ENCODE peak calls at places on chromosomes 12 and 14, in nine cellular contexts. One of them, this sample, is unnamed.

GRCh38 chr12:64088431-64089349 is 133.4 kb downstream of the KICS2 start:
- DNase-seq in GM13976: no peak
- DNase-seq in sigmoid colon: peak; percentile 82
- DNase-seq in cardiac muscle cell: peak; percentile 95
- DNase-seq in transverse colon: peak; percentile 65
- DNase-seq in progenitor cell of endocrine pancreas: no peak
- DNase-seq in upper lobe of right lung: no peak
- DNase-seq in type B pancreatic cell: no peak
- DNase-seq in IMR-90: peak; percentile 97
- DNase-seq in this sample: no peak

GRCh38 chr12:113259499-113259953 is 38.3 kb downstream of the TPCN1 start:
- DNase-seq in upper lobe of right lung: no peak
- DNase-seq in progenitor cell of endocrine pancreas: no peak
- DNase-seq in sigmoid colon: peak; percentile 95
- DNase-seq in cardiac muscle cell: peak; percentile 67
- DNase-seq in IMR-90: no peak
- DNase-seq in GM13976: no peak
- DNase-seq in transverse colon: peak; percentile 68
- DNase-seq in type B pancreatic cell: no peak
- DNase-seq in this sample: no peak

GRCh38 chr14:71482701-71483100 is 449.5 kb upstream of the RGS6 start:
- DNase-seq in GM13976: no peak
- DNase-seq in cardiac muscle cell: peak; percentile 37
- DNase-seq in type B pancreatic cell: no peak
- DNase-seq in transverse colon: no peak
- DNase-seq in progenitor cell of endocrine pancreas: no peak
- DNase-seq in IMR-90: peak; percentile 71
- DNase-seq in sigmoid colon: no peak
- DNase-seq in upper lobe of right lung: no peak
- DNase-seq in this sample: no peak

GRCh38 chr12:84355561-84355960 is 557.0 kb downstream of the SLC6A15 start:
- DNase-seq in GM13976: no peak
- DNase-seq in sigmoid colon: no peak
- DNase-seq in transverse colon: no peak
- DNase-seq in type B pancreatic cell: no peak
- DNase-seq in cardiac muscle cell: no peak
- DNase-seq in IMR-90: no peak
- DNase-seq in progenitor cell of endocrine pancreas: no peak
- DNase-seq in upper lobe of right lung: no peak
- DNase-seq in this sample: no peak

GRCh38 chr14:96409701-96410100 is 17.8 kb downstream of the AK7 start:
- DNase-seq in progenitor cell of endocrine pancreas: no peak
- DNase-seq in upper lobe of right lung: no peak
- DNase-seq in cardiac muscle cell: no peak
- DNase-seq in GM13976: no peak
- DNase-seq in type B pancreatic cell: no peak
- DNase-seq in sigmoid colon: no peak
- DNase-seq in transverse colon: no peak
- DNase-seq in IMR-90: no peak
- DNase-seq in this sample: no peak

GRCh38 chr12:38887770-38888169 is 17.6 kb downstream of the CPNE8 start:
- DNase-seq in IMR-90: no peak
- DNase-seq in progenitor cell of endocrine pancreas: no peak
- DNase-seq in upper lobe of right lung: no peak
- DNase-seq in sigmoid colon: no peak
- DNase-seq in cardiac muscle cell: peak; percentile 9
- DNase-seq in type B pancreatic cell: no peak
- DNase-seq in GM13976: no peak
- DNase-seq in transverse colon: no peak
- DNase-seq in this sample: no peak

GRCh38 chr14:80987235-80988032 is 32.0 kb downstream of the TSHR start:
- DNase-seq in progenitor cell of endocrine pancreas: peak; percentile 45
- DNase-seq in GM13976: peak; percentile 70
- DNase-seq in cardiac muscle cell: peak; percentile 77
- DNase-seq in upper lobe of right lung: no peak
- DNase-seq in transverse colon: peak; percentile 78
- DNase-seq in sigmoid colon: peak; percentile 70
- DNase-seq in type B pancreatic cell: no peak
- DNase-seq in IMR-90: peak; percentile 69
- DNase-seq in this sample: no peak

GRCh38 chr12:111068281-111068680 is 147.9 kb upstream of the MYL2 start:
- DNase-seq in type B pancreatic cell: no peak
- DNase-seq in IMR-90: no peak
- DNase-seq in GM13976: no peak
- DNase-seq in transverse colon: no peak
- DNase-seq in sigmoid colon: no peak
- DNase-seq in progenitor cell of endocrine pancreas: no peak
- DNase-seq in upper lobe of right lung: no peak
- DNase-seq in cardiac muscle cell: no peak
- DNase-seq in this sample: no peak

DNA sequence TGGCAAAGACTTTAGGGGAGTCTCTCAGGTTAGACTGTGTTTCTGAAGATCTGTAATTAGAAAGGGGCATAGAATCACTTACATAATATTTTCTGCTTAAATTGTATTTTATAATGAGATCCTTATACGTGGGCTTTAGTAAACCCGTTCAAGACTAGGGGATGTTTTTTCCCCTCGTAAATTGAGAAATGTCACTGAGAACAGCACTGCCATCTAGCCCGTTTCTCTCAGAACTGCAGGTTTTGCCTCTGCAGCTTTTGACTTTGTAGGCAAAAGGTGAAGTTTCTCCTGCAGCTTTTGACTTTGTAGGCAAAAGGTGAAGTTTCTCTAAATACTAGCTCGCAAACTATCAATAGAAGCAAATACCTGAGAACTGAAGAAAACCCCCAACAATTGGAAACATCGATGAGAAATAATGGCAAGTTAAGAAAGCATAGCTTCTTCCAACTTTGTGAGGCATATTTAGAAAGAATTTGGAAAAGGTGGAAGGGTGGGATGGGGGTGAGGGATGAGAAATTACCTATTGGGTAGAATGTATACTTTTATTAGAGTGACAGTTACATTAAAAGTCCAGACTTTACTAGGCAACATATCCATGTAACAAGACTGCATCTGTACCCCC is 9.9 kb upstream of the ASPG start:
- DNase-seq in type B pancreatic cell: peak; percentile 10
- DNase-seq in GM13976: no peak
- DNase-seq in transverse colon: no peak
- DNase-seq in IMR-90: no peak
- DNase-seq in progenitor cell of endocrine pancreas: no peak
- DNase-seq in sigmoid colon: no peak
- DNase-seq in cardiac muscle cell: peak; percentile 10
- DNase-seq in upper lobe of right lung: no peak
- DNase-seq in this sample: peak; percentile 1
- TF ChIP-seq CTCF in type B pancreatic cell: peak; percentile 62
- TF ChIP-seq CTCF in GM13976: peak; percentile 36
- TF ChIP-seq CTCF in transverse colon: no peak
- TF ChIP-seq CTCF in IMR-90: peak; percentile 33
- TF ChIP-seq CTCF in progenitor cell of endocrine pancreas: peak; percentile 61
- TF ChIP-seq CTCF in sigmoid colon: no peak
- TF ChIP-seq CTCF in cardiac muscle cell: peak; percentile 47
- TF ChIP-seq CTCF in upper lobe of right lung: peak; percentile 23
- TF ChIP-seq CTCF in this sample: peak; percentile 42

DNA sequence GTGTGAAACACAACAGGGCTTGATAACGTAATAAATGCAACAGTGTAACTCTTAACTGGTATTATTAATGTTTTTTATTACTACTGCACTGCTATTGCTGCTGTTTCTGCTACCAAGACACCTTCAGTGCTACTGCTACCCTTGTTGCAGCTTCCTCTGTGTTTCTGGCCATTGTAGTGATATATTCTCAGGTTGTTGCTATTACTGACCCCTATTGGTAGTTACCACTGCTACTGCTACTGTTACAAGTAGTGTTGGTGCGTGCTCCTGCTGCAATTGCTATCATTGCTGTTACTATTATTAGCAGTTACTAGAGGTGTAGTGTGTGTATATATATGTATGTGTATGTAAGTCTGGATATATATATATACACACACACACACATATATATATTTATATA is 87.2 kb upstream of the PTPRB start:
- DNase-seq in sigmoid colon: no peak
- DNase-seq in IMR-90: peak; percentile 1
- DNase-seq in progenitor cell of endocrine pancreas: no peak
- DNase-seq in upper lobe of right lung: no peak
- DNase-seq in cardiac muscle cell: peak; percentile 27
- DNase-seq in type B pancreatic cell: no peak
- DNase-seq in transverse colon: no peak
- DNase-seq in GM13976: no peak
- DNase-seq in this sample: no peak
- TF ChIP-seq CTCF in sigmoid colon: no peak
- TF ChIP-seq CTCF in IMR-90: peak; percentile 14
- TF ChIP-seq CTCF in progenitor cell of endocrine pancreas: peak; percentile 43
- TF ChIP-seq CTCF in upper lobe of right lung: no peak
- TF ChIP-seq CTCF in cardiac muscle cell: peak; percentile 28
- TF ChIP-seq CTCF in type B pancreatic cell: peak; percentile 49
- TF ChIP-seq CTCF in transverse colon: no peak
- TF ChIP-seq CTCF in GM13976: no peak
- TF ChIP-seq CTCF in this sample: peak; percentile 24

GRCh38 chr14:22837750-22838538 is 1.6 kb downstream of the MMP14 start:
- DNase-seq in IMR-90: peak; percentile 33
- DNase-seq in upper lobe of right lung: no peak
- DNase-seq in cardiac muscle cell: peak; percentile 78
- DNase-seq in GM13976: peak; percentile 34
- DNase-seq in progenitor cell of endocrine pancreas: no peak
- DNase-seq in transverse colon: peak; percentile 55
- DNase-seq in type B pancreatic cell: no peak
- DNase-seq in sigmoid colon: peak; percentile 95
- DNase-seq in this sample: no peak

GRCh38 chr14:22838631-22839041 is 2.3 kb downstream of the MMP14 start:
- DNase-seq in GM13976: no peak
- DNase-seq in cardiac muscle cell: peak; percentile 90
- DNase-seq in transverse colon: peak; percentile 25
- DNase-seq in sigmoid colon: no peak
- DNase-seq in type B pancreatic cell: no peak
- DNase-seq in progenitor cell of endocrine pancreas: no peak
- DNase-seq in IMR-90: peak; percentile 66
- DNase-seq in upper lobe of right lung: no peak
- DNase-seq in this sample: no peak

GRCh38 chr14:22837059-22837749 is 819 bp downstream of the MMP14 start:
- DNase-seq in transverse colon: peak; percentile 58
- DNase-seq in sigmoid colon: peak; percentile 86
- DNase-seq in progenitor cell of endocrine pancreas: peak; percentile 42
- DNase-seq in IMR-90: peak; percentile 63
- DNase-seq in GM13976: no peak
- DNase-seq in cardiac muscle cell: peak; percentile 70
- DNase-seq in upper lobe of right lung: peak; percentile 84
- DNase-seq in type B pancreatic cell: no peak
- DNase-seq in this sample: no peak

GRCh38 chr14:22835505-22835904 is 880 bp upstream of the MMP14 start:
- DNase-seq in progenitor cell of endocrine pancreas: no peak
- DNase-seq in transverse colon: no peak
- DNase-seq in type B pancreatic cell: no peak
- DNase-seq in cardiac muscle cell: no peak
- DNase-seq in sigmoid colon: no peak
- DNase-seq in GM13976: no peak
- DNase-seq in IMR-90: no peak
- DNase-seq in upper lobe of right lung: no peak
- DNase-seq in this sample: no peak

DNA sequence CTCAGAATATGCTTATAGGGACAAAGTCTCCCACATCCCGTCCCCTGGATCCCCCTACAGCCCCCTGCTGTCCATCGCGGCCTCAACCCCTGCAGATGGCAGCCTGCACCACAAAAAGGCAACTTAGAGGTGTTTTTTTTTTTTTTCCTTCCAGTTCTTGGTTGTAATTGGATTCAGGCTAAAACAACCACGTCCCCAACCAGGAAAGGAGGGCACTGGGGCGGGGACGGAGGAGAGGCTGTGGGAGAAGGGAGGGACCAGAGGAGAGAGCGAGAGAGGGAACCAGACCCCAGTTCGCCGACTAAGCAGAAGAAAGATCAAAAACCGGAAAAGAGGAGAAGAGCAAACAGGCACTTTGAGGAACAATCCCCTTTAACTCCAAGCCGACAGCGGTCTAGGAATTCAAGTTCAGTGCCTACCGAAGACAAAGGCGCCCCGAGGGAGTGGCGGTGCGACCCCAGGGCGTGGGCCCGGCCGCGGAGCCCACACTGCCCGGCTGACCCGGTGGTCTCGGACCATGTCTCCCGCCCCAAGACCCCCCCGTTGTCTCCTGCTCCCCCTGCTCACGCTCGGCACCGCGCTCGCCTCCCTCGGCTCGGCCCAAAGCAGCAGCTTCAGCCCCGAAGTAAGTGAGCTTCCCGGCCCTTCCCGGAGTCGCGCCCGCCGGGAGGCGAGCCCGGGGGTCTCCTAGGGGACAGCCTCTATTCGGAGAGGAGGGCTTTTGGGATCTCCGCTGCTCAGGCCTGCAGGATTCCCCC is at the start of gene MMP14:
- DNase-seq in cardiac muscle cell: peak; percentile 95
- DNase-seq in sigmoid colon: peak; percentile 94
- DNase-seq in transverse colon: peak; percentile 79
- DNase-seq in progenitor cell of endocrine pancreas: peak; percentile 26
- DNase-seq in upper lobe of right lung: no peak
- DNase-seq in IMR-90: peak; percentile 89
- DNase-seq in GM13976: no peak
- DNase-seq in type B pancreatic cell: no peak
- DNase-seq in this sample: peak; percentile 90
- TF ChIP-seq CTCF in cardiac muscle cell: peak; percentile 67
- TF ChIP-seq CTCF in sigmoid colon: peak; percentile 53
- TF ChIP-seq CTCF in transverse colon: peak; percentile 28
- TF ChIP-seq CTCF in progenitor cell of endocrine pancreas: peak; percentile 51
- TF ChIP-seq CTCF in upper lobe of right lung: peak; percentile 32
- TF ChIP-seq CTCF in IMR-90: peak; percentile 68
- TF ChIP-seq CTCF in GM13976: no peak
- TF ChIP-seq CTCF in type B pancreatic cell: peak; percentile 60
- TF ChIP-seq CTCF in this sample: peak; percentile 66

DNA sequence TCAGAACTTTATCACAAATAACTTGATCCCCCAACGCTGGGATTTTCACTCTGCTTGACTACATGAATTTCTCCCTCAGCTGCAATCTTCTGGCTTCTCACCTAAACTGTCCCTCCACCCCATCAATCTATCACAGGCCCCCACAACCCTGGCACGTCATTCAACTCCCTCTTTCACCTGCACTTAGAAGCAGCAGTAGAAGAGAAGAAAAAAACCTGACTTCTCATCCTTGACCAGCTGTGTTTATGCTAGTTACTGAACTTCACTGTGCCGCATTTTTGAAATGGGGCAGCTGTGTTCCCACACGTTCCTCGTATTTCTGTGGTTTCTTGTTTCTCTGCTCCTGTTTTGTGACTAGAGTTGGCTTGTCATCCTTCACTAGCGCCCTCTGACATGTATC is 35.0 kb downstream of the ITPR2 start:
- DNase-seq in GM13976: peak; percentile 38
- DNase-seq in sigmoid colon: no peak
- DNase-seq in type B pancreatic cell: no peak
- DNase-seq in transverse colon: no peak
- DNase-seq in IMR-90: peak; percentile 92
- DNase-seq in progenitor cell of endocrine pancreas: no peak
- DNase-seq in cardiac muscle cell: peak; percentile 55
- DNase-seq in upper lobe of right lung: no peak
- DNase-seq in this sample: no peak
- TF ChIP-seq CTCF in GM13976: no peak
- TF ChIP-seq CTCF in sigmoid colon: no peak
- TF ChIP-seq CTCF in type B pancreatic cell: no peak
- TF ChIP-seq CTCF in transverse colon: no peak
- TF ChIP-seq CTCF in IMR-90: no peak
- TF ChIP-seq CTCF in progenitor cell of endocrine pancreas: no peak
- TF ChIP-seq CTCF in cardiac muscle cell: no peak
- TF ChIP-seq CTCF in upper lobe of right lung: no peak
- TF ChIP-seq CTCF in this sample: no peak